ENCODE peak calls at places on chromosomes 11 and 22, in nine cellular contexts. One of them, this sample, is unnamed.

GRCh38 chr11:63666874-63667273 is 4.3 kb downstream of the ATL3 start:
- DNase-seq in A549: no peak
- DNase-seq in HCT116: no peak
- DNase-seq in HL-60: no peak
- DNase-seq in Panc1: no peak
- DNase-seq in SK-N-SH: no peak
- DNase-seq in GM12878: no peak
- DNase-seq in K562: no peak
- DNase-seq in HepG2: no peak
- DNase-seq in this sample: no peak

GRCh38 chr11:65417702-65418430 is 4.7 kb upstream of the NEAT1 start:
- DNase-seq in A549: no peak
- DNase-seq in HCT116: no peak
- DNase-seq in HL-60: peak; percentile 46
- DNase-seq in Panc1: no peak
- DNase-seq in SK-N-SH: peak; percentile 41
- DNase-seq in GM12878: no peak
- DNase-seq in K562: peak; percentile 73
- DNase-seq in HepG2: no peak
- DNase-seq in this sample: no peak

GRCh38 chr22:22810018-22810427 is 77.6 kb upstream of the IGLL5 start:
- DNase-seq in A549: peak; percentile 18
- DNase-seq in HCT116: peak; percentile 36
- DNase-seq in HL-60: peak; percentile 37
- DNase-seq in Panc1: no peak
- DNase-seq in SK-N-SH: peak; percentile 51
- DNase-seq in GM12878: no peak
- DNase-seq in K562: peak; percentile 97
- DNase-seq in HepG2: peak; percentile 50
- DNase-seq in this sample: no peak

GRCh38 chr22:38220163-38220562 is 18.4 kb downstream of the MAFF start:
- DNase-seq in A549: no peak
- DNase-seq in HCT116: no peak
- DNase-seq in HL-60: no peak
- DNase-seq in Panc1: no peak
- DNase-seq in SK-N-SH: no peak
- DNase-seq in GM12878: no peak
- DNase-seq in K562: no peak
- DNase-seq in HepG2: no peak
- DNase-seq in this sample: no peak

GRCh38 chr11:119315139-119316016 is 1.6 kb downstream of the MCAM start:
- DNase-seq in A549: no peak
- DNase-seq in HCT116: no peak
- DNase-seq in HL-60: no peak
- DNase-seq in Panc1: no peak
- DNase-seq in SK-N-SH: peak; percentile 72
- DNase-seq in GM12878: no peak
- DNase-seq in K562: no peak
- DNase-seq in HepG2: no peak
- DNase-seq in this sample: peak; percentile 73

GRCh38 chr11:61021661-61022212 is 50.3 kb downstream of the CD6 start:
- DNase-seq in A549: no peak
- DNase-seq in HCT116: no peak
- DNase-seq in HL-60: no peak
- DNase-seq in Panc1: no peak
- DNase-seq in SK-N-SH: no peak
- DNase-seq in GM12878: no peak
- DNase-seq in K562: no peak
- DNase-seq in HepG2: no peak
- DNase-seq in this sample: peak; percentile 90

GRCh38 chr11:109435121-109435742 is 13.2 kb downstream of the C11orf87 start:
- DNase-seq in A549: no peak
- DNase-seq in HCT116: no peak
- DNase-seq in HL-60: no peak
- DNase-seq in Panc1: no peak
- DNase-seq in SK-N-SH: no peak
- DNase-seq in GM12878: no peak
- DNase-seq in K562: no peak
- DNase-seq in HepG2: no peak
- DNase-seq in this sample: no peak

GRCh38 chr22:24186352-24186740 is 5.1 kb downstream of the SUSD2 start:
- DNase-seq in A549: no peak
- DNase-seq in HCT116: no peak
- DNase-seq in HL-60: no peak
- DNase-seq in Panc1: no peak
- DNase-seq in SK-N-SH: peak; percentile 24
- DNase-seq in GM12878: no peak
- DNase-seq in K562: no peak
- DNase-seq in HepG2: no peak
- DNase-seq in this sample: no peak

GRCh38 chr11:70487160-70487559 is 88.8 kb downstream of the CTTN start:
- DNase-seq in A549: no peak
- DNase-seq in HCT116: no peak
- DNase-seq in HL-60: no peak
- DNase-seq in Panc1: no peak
- DNase-seq in SK-N-SH: no peak
- DNase-seq in GM12878: no peak
- DNase-seq in K562: no peak
- DNase-seq in HepG2: no peak
- DNase-seq in this sample: no peak

GRCh38 chr11:17991799-17992433 is 20.9 kb downstream of the SERGEF start:
- DNase-seq in A549: peak; percentile 65
- DNase-seq in HCT116: peak; percentile 42
- DNase-seq in HL-60: peak; percentile 57
- DNase-seq in Panc1: no peak
- DNase-seq in SK-N-SH: peak; percentile 66
- DNase-seq in GM12878: no peak
- DNase-seq in K562: peak; percentile 64
- DNase-seq in HepG2: peak; percentile 41
- DNase-seq in this sample: peak; percentile 74

GRCh38 chr22:37633693-37634504 is 5.6 kb upstream of the SH3BP1 start:
- DNase-seq in A549: no peak
- DNase-seq in HCT116: no peak
- DNase-seq in HL-60: peak; percentile 97
- DNase-seq in Panc1: no peak
- DNase-seq in SK-N-SH: peak; percentile 91
- DNase-seq in GM12878: peak; percentile 60
- DNase-seq in K562: peak; percentile 78
- DNase-seq in HepG2: peak; percentile 85
- DNase-seq in this sample: peak; percentile 86

GRCh38 chr11:16815047-16815767 is 76.8 kb downstream of the C11orf58 start:
- DNase-seq in A549: no peak
- DNase-seq in HCT116: no peak
- DNase-seq in HL-60: peak; percentile 90
- DNase-seq in Panc1: no peak
- DNase-seq in SK-N-SH: no peak
- DNase-seq in GM12878: no peak
- DNase-seq in K562: no peak
- DNase-seq in HepG2: no peak
- DNase-seq in this sample: no peak

GRCh38 chr22:42714768-42715430 is 5.8 kb downstream of the A4GALT start:
- DNase-seq in A549: no peak
- DNase-seq in HCT116: no peak
- DNase-seq in HL-60: no peak
- DNase-seq in Panc1: no peak
- DNase-seq in SK-N-SH: no peak
- DNase-seq in GM12878: no peak
- DNase-seq in K562: no peak
- DNase-seq in HepG2: no peak
- DNase-seq in this sample: no peak

GRCh38 chr22:42717197-42717967 is 3.3 kb downstream of the A4GALT start:
- DNase-seq in A549: no peak
- DNase-seq in HCT116: no peak
- DNase-seq in HL-60: no peak
- DNase-seq in Panc1: no peak
- DNase-seq in SK-N-SH: no peak
- DNase-seq in GM12878: no peak
- DNase-seq in K562: no peak
- DNase-seq in HepG2: no peak
- DNase-seq in this sample: peak; percentile 75

GRCh38 chr22:42714308-42714707 is 6.4 kb downstream of the A4GALT start:
- DNase-seq in A549: no peak
- DNase-seq in HCT116: no peak
- DNase-seq in HL-60: no peak
- DNase-seq in Panc1: no peak
- DNase-seq in SK-N-SH: no peak
- DNase-seq in GM12878: no peak
- DNase-seq in K562: no peak
- DNase-seq in HepG2: no peak
- DNase-seq in this sample: no peak

GRCh38 chr22:42716221-42716620 is 4.4 kb downstream of the A4GALT start:
- DNase-seq in A549: no peak
- DNase-seq in HCT116: no peak
- DNase-seq in HL-60: no peak
- DNase-seq in Panc1: no peak
- DNase-seq in SK-N-SH: no peak
- DNase-seq in GM12878: peak; percentile 87
- DNase-seq in K562: no peak
- DNase-seq in HepG2: no peak
- DNase-seq in this sample: no peak

GRCh38 chr22:42716649-42717127 is 4.0 kb downstream of the A4GALT start:
- DNase-seq in A549: no peak
- DNase-seq in HCT116: no peak
- DNase-seq in HL-60: no peak
- DNase-seq in Panc1: no peak
- DNase-seq in SK-N-SH: no peak
- DNase-seq in GM12878: peak; percentile 68
- DNase-seq in K562: no peak
- DNase-seq in HepG2: no peak
- DNase-seq in this sample: no peak
- TF ChIP-seq REST in A549: no peak
- TF ChIP-seq REST in HCT116: no peak
- TF ChIP-seq REST in HL-60: no peak
- TF ChIP-seq REST in Panc1: no peak
- TF ChIP-seq REST in SK-N-SH: no peak
- TF ChIP-seq REST in GM12878: no peak
- TF ChIP-seq REST in K562: no peak
- TF ChIP-seq REST in HepG2: no peak
- TF ChIP-seq REST in this sample: no peak

DNA sequence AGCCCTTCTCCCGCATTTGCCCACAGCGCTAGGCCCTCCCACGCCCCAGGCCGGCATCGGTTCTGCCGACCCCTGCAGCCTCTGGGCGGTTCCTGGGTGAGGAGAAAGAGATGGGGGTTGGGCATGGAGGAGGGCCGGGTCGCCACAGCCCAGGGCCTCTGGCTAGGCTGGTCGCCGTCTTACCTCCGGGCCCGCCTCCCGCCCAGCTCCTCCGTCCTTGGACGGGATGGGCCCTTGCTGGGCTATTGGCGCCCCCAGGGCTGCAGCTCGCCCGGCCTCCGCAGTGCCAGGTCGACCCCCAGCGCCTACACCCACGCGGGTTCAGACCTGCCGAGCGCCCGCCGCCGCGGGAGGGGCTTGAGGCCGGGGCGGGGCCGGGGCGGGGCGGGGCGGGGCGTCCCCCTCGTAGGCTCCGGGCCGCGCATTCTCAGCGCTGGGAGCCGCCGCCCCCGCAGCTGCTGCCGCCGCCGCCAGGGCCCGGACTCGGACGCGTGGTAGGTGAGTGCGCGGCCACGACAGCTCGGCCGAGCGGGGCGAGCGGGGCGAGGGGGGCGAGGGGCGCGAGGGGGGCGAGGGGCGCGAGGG is at the start of gene CD151:
- DNase-seq in A549: no peak
- DNase-seq in HCT116: no peak
- DNase-seq in HL-60: no peak
- DNase-seq in Panc1: no peak
- DNase-seq in SK-N-SH: peak; percentile 88
- DNase-seq in GM12878: no peak
- DNase-seq in K562: peak; percentile 84
- DNase-seq in HepG2: no peak
- DNase-seq in this sample: peak; percentile 82
- TF ChIP-seq REST in A549: no peak
- TF ChIP-seq REST in HCT116: no peak
- TF ChIP-seq REST in HL-60: no peak
- TF ChIP-seq REST in Panc1: no peak
- TF ChIP-seq REST in SK-N-SH: no peak
- TF ChIP-seq REST in GM12878: no peak
- TF ChIP-seq REST in K562: no peak
- TF ChIP-seq REST in HepG2: no peak
- TF ChIP-seq REST in this sample: no peak

DNA sequence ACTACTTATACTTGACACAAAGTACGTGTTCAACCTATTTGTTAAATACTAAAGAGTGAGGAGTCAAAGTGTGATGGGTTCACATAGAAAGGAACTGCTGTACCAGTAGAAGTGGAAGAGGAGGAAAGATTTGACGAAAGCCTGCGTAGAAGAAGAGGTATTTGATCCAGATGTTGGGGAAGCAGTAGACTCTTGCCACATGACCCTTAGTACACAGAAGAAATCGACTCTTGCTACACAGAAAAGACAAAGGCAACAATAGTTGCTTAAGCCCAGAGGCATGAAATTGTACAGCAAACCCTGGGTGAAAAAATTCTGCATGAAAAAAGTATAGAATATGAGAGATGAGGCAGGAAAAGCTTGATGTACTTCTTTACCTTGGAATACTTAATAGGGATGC is 152.9 kb downstream of the ETS1 start:
- DNase-seq in A549: no peak
- DNase-seq in HCT116: no peak
- DNase-seq in HL-60: no peak
- DNase-seq in Panc1: no peak
- DNase-seq in SK-N-SH: no peak
- DNase-seq in GM12878: no peak
- DNase-seq in K562: no peak
- DNase-seq in HepG2: no peak
- DNase-seq in this sample: no peak
- TF ChIP-seq REST in A549: no peak
- TF ChIP-seq REST in HCT116: no peak
- TF ChIP-seq REST in HL-60: no peak
- TF ChIP-seq REST in Panc1: no peak
- TF ChIP-seq REST in SK-N-SH: no peak
- TF ChIP-seq REST in GM12878: no peak
- TF ChIP-seq REST in K562: no peak
- TF ChIP-seq REST in HepG2: no peak
- TF ChIP-seq REST in this sample: no peak

DNA sequence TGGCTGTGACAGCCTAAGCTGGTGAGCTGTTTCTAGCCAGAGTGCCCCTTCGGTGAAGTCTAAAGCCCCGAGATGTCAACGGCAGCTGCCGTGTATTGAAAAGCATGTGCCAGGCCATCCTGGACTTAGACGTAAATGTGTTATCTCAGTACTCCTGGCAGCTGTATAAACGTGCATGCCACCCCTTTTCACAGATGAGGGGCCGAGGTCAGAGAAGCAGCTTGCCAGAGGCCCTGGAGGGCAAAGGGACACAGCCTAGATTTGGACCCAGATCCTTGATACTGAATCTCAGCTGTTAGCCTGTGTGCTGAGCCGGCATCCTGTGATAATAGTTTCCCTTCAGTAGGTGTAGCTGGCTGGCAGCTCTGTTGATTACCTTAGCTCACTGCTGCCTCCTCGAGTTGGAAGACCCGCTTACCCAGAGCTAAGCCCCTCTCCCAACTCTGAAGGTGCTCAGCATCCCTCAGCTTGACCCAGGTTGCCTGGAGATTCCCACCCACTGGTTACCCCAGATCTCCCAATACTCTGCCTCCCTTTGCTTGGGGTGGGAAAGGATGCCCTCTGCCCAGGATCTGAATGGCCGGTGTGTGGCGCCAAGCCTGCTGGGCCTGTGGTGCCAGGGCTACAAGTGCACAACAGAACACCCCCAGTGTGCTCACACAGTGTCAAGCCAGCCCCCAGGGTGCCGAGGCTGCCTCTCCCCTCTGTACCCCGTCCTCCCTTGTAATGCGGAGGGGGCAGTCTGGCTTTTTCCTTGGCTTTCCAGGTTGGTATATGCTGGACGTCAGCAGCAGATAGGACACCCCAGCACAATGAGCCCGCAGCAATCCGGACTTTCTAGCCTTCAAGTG is 59.8 kb upstream of the WNT7B start:
- DNase-seq in A549: peak; percentile 65
- DNase-seq in HCT116: peak; percentile 39
- DNase-seq in HL-60: peak; percentile 68
- DNase-seq in Panc1: no peak
- DNase-seq in SK-N-SH: peak; percentile 69
- DNase-seq in GM12878: no peak
- DNase-seq in K562: peak; percentile 17
- DNase-seq in HepG2: peak; percentile 65
- DNase-seq in this sample: peak; percentile 74
- TF ChIP-seq REST in A549: no peak
- TF ChIP-seq REST in HCT116: no peak
- TF ChIP-seq REST in HL-60: no peak
- TF ChIP-seq REST in Panc1: no peak
- TF ChIP-seq REST in SK-N-SH: no peak
- TF ChIP-seq REST in GM12878: no peak
- TF ChIP-seq REST in K562: no peak
- TF ChIP-seq REST in HepG2: no peak
- TF ChIP-seq REST in this sample: no peak

This sample was measured in GM23338.